ENCODE peak calls at places on chromosomes 2 and 18, in four cellular contexts. One of them, this sample, is unnamed.

GRCh38 chr2:113720167-113720566 is 36.3 kb downstream of the SLC35F5 start:
- DNase-seq in GM03348: peak
- DNase-seq in memory B cell: no peak
- DNase-seq in activated CD4-positive, alpha-beta T cell treated with anti-CD3 and anti-CD28 coated beads for 24 hours: no peak
- DNase-seq in this sample: no peak

GRCh38 chr2:96301897-96302296 is 3.4 kb downstream of the SNRNP200 start:
- DNase-seq in GM03348: no peak
- DNase-seq in memory B cell: no peak
- DNase-seq in activated CD4-positive, alpha-beta T cell treated with anti-CD3 and anti-CD28 coated beads for 24 hours: no peak
- DNase-seq in this sample: no peak

GRCh38 chr2:56082665-56083064 is 101.1 kb upstream of the CCDC85A start:
- DNase-seq in memory B cell: no peak
- DNase-seq in activated CD4-positive, alpha-beta T cell treated with anti-CD3 and anti-CD28 coated beads for 24 hours: no peak
- DNase-seq in GM03348: no peak
- DNase-seq in this sample: no peak

GRCh38 chr18:59921384-59921891 is 21.6 kb downstream of the PMAIP1 start:
- DNase-seq in activated CD4-positive, alpha-beta T cell treated with anti-CD3 and anti-CD28 coated beads for 24 hours: no peak
- DNase-seq in GM03348: peak
- DNase-seq in memory B cell: no peak
- DNase-seq in this sample: no peak

GRCh38 chr2:46842876-46843275 is 72.7 kb downstream of the MCFD2 start:
- DNase-seq in activated CD4-positive, alpha-beta T cell treated with anti-CD3 and anti-CD28 coated beads for 24 hours: no peak
- DNase-seq in memory B cell: no peak
- DNase-seq in GM03348: no peak
- DNase-seq in this sample: no peak

GRCh38 chr2:237624565-237624964 is 2.8 kb upstream of the LRRFIP1 start:
- DNase-seq in GM03348: no peak
- DNase-seq in memory B cell: no peak
- DNase-seq in activated CD4-positive, alpha-beta T cell treated with anti-CD3 and anti-CD28 coated beads for 24 hours: no peak
- DNase-seq in this sample: no peak

GRCh38 chr2:12704378-12704777 is 12.4 kb upstream of the TRIB2 start:
- DNase-seq in activated CD4-positive, alpha-beta T cell treated with anti-CD3 and anti-CD28 coated beads for 24 hours: no peak
- DNase-seq in memory B cell: no peak
- DNase-seq in GM03348: no peak
- DNase-seq in this sample: no peak

GRCh38 chr2:236061899-236062298 is 106.3 kb downstream of the GBX2 start:
- DNase-seq in GM03348: no peak
- DNase-seq in activated CD4-positive, alpha-beta T cell treated with anti-CD3 and anti-CD28 coated beads for 24 hours: no peak
- DNase-seq in memory B cell: no peak
- DNase-seq in this sample: no peak

GRCh38 chr2:240465765-240466578 is 30.5 kb downstream of the GPC1 start:
- DNase-seq in memory B cell: no peak
- DNase-seq in activated CD4-positive, alpha-beta T cell treated with anti-CD3 and anti-CD28 coated beads for 24 hours: no peak
- DNase-seq in GM03348: no peak
- DNase-seq in this sample: no peak

GRCh38 chr2:195674491-195675226 is 17.6 kb downstream of the SLC39A10 start:
- DNase-seq in memory B cell: no peak
- DNase-seq in activated CD4-positive, alpha-beta T cell treated with anti-CD3 and anti-CD28 coated beads for 24 hours: no peak
- DNase-seq in GM03348: no peak
- DNase-seq in this sample: no peak

GRCh38 chr2:121044412-121044811 is 240.6 kb downstream of the TFCP2L1 start:
- DNase-seq in memory B cell: no peak
- DNase-seq in GM03348: no peak
- DNase-seq in activated CD4-positive, alpha-beta T cell treated with anti-CD3 and anti-CD28 coated beads for 24 hours: no peak
- DNase-seq in this sample: no peak

GRCh38 chr2:96947949-96948348 is 38.4 kb downstream of the FAM178B start:
- DNase-seq in memory B cell: no peak
- DNase-seq in activated CD4-positive, alpha-beta T cell treated with anti-CD3 and anti-CD28 coated beads for 24 hours: no peak
- DNase-seq in GM03348: no peak
- DNase-seq in this sample: no peak

GRCh38 chr18:45958027-45958426 is 9.1 kb downstream of the EPG5 start:
- DNase-seq in GM03348: no peak
- DNase-seq in memory B cell: no peak
- DNase-seq in activated CD4-positive, alpha-beta T cell treated with anti-CD3 and anti-CD28 coated beads for 24 hours: no peak
- DNase-seq in this sample: no peak

GRCh38 chr2:31411771-31412170 is 2.8 kb downstream of the XDH start:
- DNase-seq in activated CD4-positive, alpha-beta T cell treated with anti-CD3 and anti-CD28 coated beads for 24 hours: no peak
- DNase-seq in memory B cell: no peak
- DNase-seq in GM03348: no peak
- DNase-seq in this sample: no peak

GRCh38 chr2:3189076-3189591 is 188.5 kb downstream of the EIPR1 start:
- DNase-seq in activated CD4-positive, alpha-beta T cell treated with anti-CD3 and anti-CD28 coated beads for 24 hours: no peak
- DNase-seq in GM03348: no peak
- DNase-seq in memory B cell: no peak
- DNase-seq in this sample: no peak

GRCh38 chr18:29496276-29496675 is 1319.3 kb upstream of the CDH2 start:
- DNase-seq in activated CD4-positive, alpha-beta T cell treated with anti-CD3 and anti-CD28 coated beads for 24 hours: no peak
- DNase-seq in memory B cell: no peak
- DNase-seq in GM03348: no peak
- DNase-seq in this sample: no peak

GRCh38 chr18:10571537-10571936 is 45.7 kb downstream of the NAPG start:
- DNase-seq in memory B cell: no peak
- DNase-seq in GM03348: no peak
- DNase-seq in activated CD4-positive, alpha-beta T cell treated with anti-CD3 and anti-CD28 coated beads for 24 hours: no peak
- DNase-seq in this sample: no peak

GRCh38 chr2:112993831-112994230 is 11.4 kb upstream of the IL36A start:
- DNase-seq in GM03348: no peak
- DNase-seq in memory B cell: no peak
- DNase-seq in activated CD4-positive, alpha-beta T cell treated with anti-CD3 and anti-CD28 coated beads for 24 hours: no peak
- DNase-seq in this sample: no peak

This sample was measured in effector CD8-positive, alpha-beta T cell.